ENCODE peak calls at places on chromosomes 2 and 18, in ten cellular contexts. One of them, this sample, is unnamed.

GRCh38 chr2:71546777-71547281 is 93.5 kb downstream of the DYSF start:
- DNase-seq in NCI-H82: no peak
- DNase-seq in NCI-H1092 treated with DMSO at 0.1 percent for 48 hours: no peak
- DNase-seq in colonic mucosa: no peak
- DNase-seq in cerebellar cortex: no peak
- DNase-seq in tibial artery: no peak
- DNase-seq in stimulated activated CD4-positive, alpha-beta T cell treated with anti-CD3 and anti-CD28 coated beads, Interleukin-12 subunit alpha, Interleukin-12 subunit beta, amount 100 ng/mL, for 4 hours: no peak
- DNase-seq in Karpas-422: no peak
- DNase-seq in NCI-H774: no peak
- DNase-seq in HS-27A: no peak
- DNase-seq in this sample: no peak

GRCh38 chr18:3889803-3890202 is 439.8 kb downstream of the TGIF1 start:
- DNase-seq in stimulated activated CD4-positive, alpha-beta T cell treated with anti-CD3 and anti-CD28 coated beads, Interleukin-12 subunit alpha, Interleukin-12 subunit beta, amount 100 ng/mL, for 4 hours: no peak
- DNase-seq in HS-27A: peak; percentile 71
- DNase-seq in NCI-H1092 treated with DMSO at 0.1 percent for 48 hours: no peak
- DNase-seq in NCI-H82: no peak
- DNase-seq in cerebellar cortex: no peak
- DNase-seq in colonic mucosa: no peak
- DNase-seq in NCI-H774: no peak
- DNase-seq in tibial artery: no peak
- DNase-seq in Karpas-422: no peak
- DNase-seq in this sample: no peak

GRCh38 chr18:63157293-63158011 is 162.1 kb downstream of the BCL2 start:
- DNase-seq in NCI-H1092 treated with DMSO at 0.1 percent for 48 hours: peak; percentile 29
- DNase-seq in stimulated activated CD4-positive, alpha-beta T cell treated with anti-CD3 and anti-CD28 coated beads, Interleukin-12 subunit alpha, Interleukin-12 subunit beta, amount 100 ng/mL, for 4 hours: no peak
- DNase-seq in colonic mucosa: no peak
- DNase-seq in NCI-H82: no peak
- DNase-seq in tibial artery: no peak
- DNase-seq in HS-27A: no peak
- DNase-seq in Karpas-422: peak; percentile 59
- DNase-seq in cerebellar cortex: no peak
- DNase-seq in NCI-H774: peak; percentile 52
- DNase-seq in this sample: no peak

GRCh38 chr18:79517322-79517721 is 121.6 kb downstream of the NFATC1 start:
- DNase-seq in cerebellar cortex: no peak
- DNase-seq in NCI-H1092 treated with DMSO at 0.1 percent for 48 hours: no peak
- DNase-seq in colonic mucosa: peak; percentile 17
- DNase-seq in NCI-H82: no peak
- DNase-seq in Karpas-422: no peak
- DNase-seq in NCI-H774: no peak
- DNase-seq in HS-27A: no peak
- DNase-seq in tibial artery: no peak
- DNase-seq in stimulated activated CD4-positive, alpha-beta T cell treated with anti-CD3 and anti-CD28 coated beads, Interleukin-12 subunit alpha, Interleukin-12 subunit beta, amount 100 ng/mL, for 4 hours: peak; percentile 43
- DNase-seq in this sample: no peak

GRCh38 chr2:76157531-76157930 is 446.8 kb upstream of the GCFC2 start:
- DNase-seq in cerebellar cortex: no peak
- DNase-seq in NCI-H774: no peak
- DNase-seq in colonic mucosa: no peak
- DNase-seq in NCI-H1092 treated with DMSO at 0.1 percent for 48 hours: no peak
- DNase-seq in Karpas-422: no peak
- DNase-seq in stimulated activated CD4-positive, alpha-beta T cell treated with anti-CD3 and anti-CD28 coated beads, Interleukin-12 subunit alpha, Interleukin-12 subunit beta, amount 100 ng/mL, for 4 hours: no peak
- DNase-seq in tibial artery: no peak
- DNase-seq in HS-27A: no peak
- DNase-seq in NCI-H82: no peak
- DNase-seq in this sample: no peak

GRCh38 chr2:134897932-134898331 is 20.7 kb upstream of the CCNT2 start:
- DNase-seq in colonic mucosa: no peak
- DNase-seq in NCI-H774: no peak
- DNase-seq in stimulated activated CD4-positive, alpha-beta T cell treated with anti-CD3 and anti-CD28 coated beads, Interleukin-12 subunit alpha, Interleukin-12 subunit beta, amount 100 ng/mL, for 4 hours: no peak
- DNase-seq in cerebellar cortex: peak; percentile 44
- DNase-seq in NCI-H82: peak; percentile 7
- DNase-seq in Karpas-422: peak; percentile 79
- DNase-seq in NCI-H1092 treated with DMSO at 0.1 percent for 48 hours: peak; percentile 3
- DNase-seq in tibial artery: no peak
- DNase-seq in HS-27A: no peak
- DNase-seq in this sample: no peak

GRCh38 chr18:79798999-79799370 is 1.2 kb downstream of the KCNG2 start:
- DNase-seq in NCI-H82: peak; percentile 16
- DNase-seq in NCI-H774: no peak
- DNase-seq in tibial artery: no peak
- DNase-seq in stimulated activated CD4-positive, alpha-beta T cell treated with anti-CD3 and anti-CD28 coated beads, Interleukin-12 subunit alpha, Interleukin-12 subunit beta, amount 100 ng/mL, for 4 hours: no peak
- DNase-seq in colonic mucosa: no peak
- DNase-seq in HS-27A: no peak
- DNase-seq in cerebellar cortex: no peak
- DNase-seq in NCI-H1092 treated with DMSO at 0.1 percent for 48 hours: peak; percentile 15
- DNase-seq in Karpas-422: no peak
- DNase-seq in this sample: no peak

GRCh38 chr18:49059028-49059670 is 108.4 kb upstream of the SMAD7 start:
- DNase-seq in colonic mucosa: no peak
- DNase-seq in stimulated activated CD4-positive, alpha-beta T cell treated with anti-CD3 and anti-CD28 coated beads, Interleukin-12 subunit alpha, Interleukin-12 subunit beta, amount 100 ng/mL, for 4 hours: no peak
- DNase-seq in cerebellar cortex: no peak
- DNase-seq in NCI-H82: peak; percentile 24
- DNase-seq in HS-27A: no peak
- DNase-seq in Karpas-422: peak; percentile 54
- DNase-seq in tibial artery: no peak
- DNase-seq in NCI-H1092 treated with DMSO at 0.1 percent for 48 hours: no peak
- DNase-seq in NCI-H774: no peak
- DNase-seq in this sample: no peak

GRCh38 chr2:55148269-55148668 is 83.8 kb downstream of the CLHC1 start:
- DNase-seq in HS-27A: no peak
- DNase-seq in Karpas-422: no peak
- DNase-seq in NCI-H82: no peak
- DNase-seq in colonic mucosa: no peak
- DNase-seq in stimulated activated CD4-positive, alpha-beta T cell treated with anti-CD3 and anti-CD28 coated beads, Interleukin-12 subunit alpha, Interleukin-12 subunit beta, amount 100 ng/mL, for 4 hours: no peak
- DNase-seq in tibial artery: no peak
- DNase-seq in cerebellar cortex: no peak
- DNase-seq in NCI-H774: peak; percentile 35
- DNase-seq in NCI-H1092 treated with DMSO at 0.1 percent for 48 hours: no peak
- DNase-seq in this sample: peak; percentile 62

GRCh38 chr2:45651415-45652089 is at the start of gene PRKCE:
- DNase-seq in NCI-H82: peak; percentile 39
- DNase-seq in NCI-H774: no peak
- DNase-seq in Karpas-422: peak; percentile 79
- DNase-seq in cerebellar cortex: peak; percentile 44
- DNase-seq in HS-27A: no peak
- DNase-seq in NCI-H1092 treated with DMSO at 0.1 percent for 48 hours: no peak
- DNase-seq in tibial artery: peak; percentile 73
- DNase-seq in stimulated activated CD4-positive, alpha-beta T cell treated with anti-CD3 and anti-CD28 coated beads, Interleukin-12 subunit alpha, Interleukin-12 subunit beta, amount 100 ng/mL, for 4 hours: peak; percentile 59
- DNase-seq in colonic mucosa: peak; percentile 75
- DNase-seq in this sample: no peak

GRCh38 chr2:101776172-101777043 is 78.9 kb downstream of the MAP4K4 start:
- DNase-seq in cerebellar cortex: peak; percentile 49
- DNase-seq in NCI-H774: no peak
- DNase-seq in NCI-H82: peak; percentile 37
- DNase-seq in tibial artery: no peak
- DNase-seq in colonic mucosa: no peak
- DNase-seq in NCI-H1092 treated with DMSO at 0.1 percent for 48 hours: no peak
- DNase-seq in stimulated activated CD4-positive, alpha-beta T cell treated with anti-CD3 and anti-CD28 coated beads, Interleukin-12 subunit alpha, Interleukin-12 subunit beta, amount 100 ng/mL, for 4 hours: no peak
- DNase-seq in HS-27A: no peak
- DNase-seq in Karpas-422: no peak
- DNase-seq in this sample: no peak

GRCh38 chr2:219520079-219520478 is 5.8 kb downstream of the ASIC4 start:
- DNase-seq in HS-27A: no peak
- DNase-seq in colonic mucosa: no peak
- DNase-seq in NCI-H774: no peak
- DNase-seq in NCI-H82: peak; percentile 92
- DNase-seq in stimulated activated CD4-positive, alpha-beta T cell treated with anti-CD3 and anti-CD28 coated beads, Interleukin-12 subunit alpha, Interleukin-12 subunit beta, amount 100 ng/mL, for 4 hours: no peak
- DNase-seq in tibial artery: no peak
- DNase-seq in Karpas-422: no peak
- DNase-seq in NCI-H1092 treated with DMSO at 0.1 percent for 48 hours: no peak
- DNase-seq in cerebellar cortex: no peak
- DNase-seq in this sample: no peak

GRCh38 chr2:152609174-152609573 is 108.1 kb downstream of the PRPF40A start:
- DNase-seq in NCI-H1092 treated with DMSO at 0.1 percent for 48 hours: no peak
- DNase-seq in Karpas-422: no peak
- DNase-seq in HS-27A: no peak
- DNase-seq in tibial artery: no peak
- DNase-seq in stimulated activated CD4-positive, alpha-beta T cell treated with anti-CD3 and anti-CD28 coated beads, Interleukin-12 subunit alpha, Interleukin-12 subunit beta, amount 100 ng/mL, for 4 hours: no peak
- DNase-seq in NCI-H774: no peak
- DNase-seq in cerebellar cortex: no peak
- DNase-seq in colonic mucosa: no peak
- DNase-seq in NCI-H82: no peak
- DNase-seq in this sample: no peak

GRCh38 chr18:57002627-57003026 is 144.3 kb upstream of the BOD1L2 start:
- DNase-seq in NCI-H82: no peak
- DNase-seq in cerebellar cortex: peak; percentile 25
- DNase-seq in NCI-H1092 treated with DMSO at 0.1 percent for 48 hours: peak; percentile 90
- DNase-seq in HS-27A: no peak
- DNase-seq in stimulated activated CD4-positive, alpha-beta T cell treated with anti-CD3 and anti-CD28 coated beads, Interleukin-12 subunit alpha, Interleukin-12 subunit beta, amount 100 ng/mL, for 4 hours: no peak
- DNase-seq in colonic mucosa: no peak
- DNase-seq in Karpas-422: no peak
- DNase-seq in tibial artery: no peak
- DNase-seq in NCI-H774: peak; percentile 6
- DNase-seq in this sample: no peak

GRCh38 chr2:42984081-42984480 is 191.7 kb upstream of the HAAO start:
- DNase-seq in Karpas-422: no peak
- DNase-seq in cerebellar cortex: no peak
- DNase-seq in HS-27A: no peak
- DNase-seq in NCI-H82: peak; percentile 75
- DNase-seq in colonic mucosa: no peak
- DNase-seq in stimulated activated CD4-positive, alpha-beta T cell treated with anti-CD3 and anti-CD28 coated beads, Interleukin-12 subunit alpha, Interleukin-12 subunit beta, amount 100 ng/mL, for 4 hours: no peak
- DNase-seq in NCI-H1092 treated with DMSO at 0.1 percent for 48 hours: no peak
- DNase-seq in NCI-H774: no peak
- DNase-seq in tibial artery: no peak
- DNase-seq in this sample: peak; percentile 38

GRCh38 chr2:170845343-170845742 is 28.7 kb downstream of the GAD1 start:
- DNase-seq in stimulated activated CD4-positive, alpha-beta T cell treated with anti-CD3 and anti-CD28 coated beads, Interleukin-12 subunit alpha, Interleukin-12 subunit beta, amount 100 ng/mL, for 4 hours: no peak
- DNase-seq in NCI-H1092 treated with DMSO at 0.1 percent for 48 hours: no peak
- DNase-seq in NCI-H82: peak; percentile 61
- DNase-seq in cerebellar cortex: no peak
- DNase-seq in tibial artery: no peak
- DNase-seq in Karpas-422: peak; percentile 69
- DNase-seq in NCI-H774: no peak
- DNase-seq in HS-27A: no peak
- DNase-seq in colonic mucosa: no peak
- DNase-seq in this sample: no peak

GRCh38 chr2:213664817-213665216 is 380.6 kb downstream of the SPAG16 start:
- DNase-seq in Karpas-422: no peak
- DNase-seq in tibial artery: no peak
- DNase-seq in stimulated activated CD4-positive, alpha-beta T cell treated with anti-CD3 and anti-CD28 coated beads, Interleukin-12 subunit alpha, Interleukin-12 subunit beta, amount 100 ng/mL, for 4 hours: no peak
- DNase-seq in NCI-H82: no peak
- DNase-seq in NCI-H1092 treated with DMSO at 0.1 percent for 48 hours: no peak
- DNase-seq in HS-27A: no peak
- DNase-seq in colonic mucosa: no peak
- DNase-seq in cerebellar cortex: no peak
- DNase-seq in NCI-H774: no peak
- DNase-seq in this sample: no peak

GRCh38 chr2:233700028-233700635 is 7.4 kb downstream of the UGT1A6 start:
- DNase-seq in NCI-H82: no peak
- DNase-seq in NCI-H774: no peak
- DNase-seq in tibial artery: no peak
- DNase-seq in HS-27A: no peak
- DNase-seq in Karpas-422: no peak
- DNase-seq in NCI-H1092 treated with DMSO at 0.1 percent for 48 hours: no peak
- DNase-seq in cerebellar cortex: no peak
- DNase-seq in colonic mucosa: no peak
- DNase-seq in stimulated activated CD4-positive, alpha-beta T cell treated with anti-CD3 and anti-CD28 coated beads, Interleukin-12 subunit alpha, Interleukin-12 subunit beta, amount 100 ng/mL, for 4 hours: no peak
- DNase-seq in this sample: no peak

GRCh38 chr18:25467226-25468065 is 115.5 kb upstream of the ZNF521 start:
- DNase-seq in stimulated activated CD4-positive, alpha-beta T cell treated with anti-CD3 and anti-CD28 coated beads, Interleukin-12 subunit alpha, Interleukin-12 subunit beta, amount 100 ng/mL, for 4 hours: no peak
- DNase-seq in NCI-H82: peak; percentile 74
- DNase-seq in tibial artery: peak; percentile 31
- DNase-seq in NCI-H774: no peak
- DNase-seq in NCI-H1092 treated with DMSO at 0.1 percent for 48 hours: no peak
- DNase-seq in HS-27A: peak; percentile 59
- DNase-seq in colonic mucosa: no peak
- DNase-seq in cerebellar cortex: no peak
- DNase-seq in Karpas-422: no peak
- DNase-seq in this sample: no peak

GRCh38 chr2:120935339-120936313 is 200.0 kb downstream of the GLI2 start:
- DNase-seq in NCI-H1092 treated with DMSO at 0.1 percent for 48 hours: no peak
- DNase-seq in NCI-H774: no peak
- DNase-seq in colonic mucosa: peak; percentile 71
- DNase-seq in NCI-H82: no peak
- DNase-seq in cerebellar cortex: no peak
- DNase-seq in tibial artery: no peak
- DNase-seq in HS-27A: peak; percentile 96
- DNase-seq in stimulated activated CD4-positive, alpha-beta T cell treated with anti-CD3 and anti-CD28 coated beads, Interleukin-12 subunit alpha, Interleukin-12 subunit beta, amount 100 ng/mL, for 4 hours: no peak
- DNase-seq in Karpas-422: no peak
- DNase-seq in this sample: no peak

GRCh38 chr2:47510745-47511144 is 107.8 kb downstream of the MSH2 start:
- DNase-seq in NCI-H1092 treated with DMSO at 0.1 percent for 48 hours: no peak
- DNase-seq in stimulated activated CD4-positive, alpha-beta T cell treated with anti-CD3 and anti-CD28 coated beads, Interleukin-12 subunit alpha, Interleukin-12 subunit beta, amount 100 ng/mL, for 4 hours: no peak
- DNase-seq in colonic mucosa: no peak
- DNase-seq in NCI-H82: peak; percentile 24
- DNase-seq in HS-27A: no peak
- DNase-seq in NCI-H774: no peak
- DNase-seq in cerebellar cortex: peak; percentile 49
- DNase-seq in tibial artery: no peak
- DNase-seq in Karpas-422: no peak
- DNase-seq in this sample: no peak

GRCh38 chr2:223815186-223815883 is 22.0 kb downstream of the AP1S3 start:
- DNase-seq in HS-27A: peak; percentile 42
- DNase-seq in NCI-H82: no peak
- DNase-seq in NCI-H1092 treated with DMSO at 0.1 percent for 48 hours: no peak
- DNase-seq in NCI-H774: no peak
- DNase-seq in stimulated activated CD4-positive, alpha-beta T cell treated with anti-CD3 and anti-CD28 coated beads, Interleukin-12 subunit alpha, Interleukin-12 subunit beta, amount 100 ng/mL, for 4 hours: no peak
- DNase-seq in Karpas-422: no peak
- DNase-seq in colonic mucosa: no peak
- DNase-seq in tibial artery: no peak
- DNase-seq in cerebellar cortex: no peak
- DNase-seq in this sample: no peak

GRCh38 chr18:59079264-59079972 is 60.3 kb upstream of the SEC11C start:
- DNase-seq in Karpas-422: no peak
- DNase-seq in stimulated activated CD4-positive, alpha-beta T cell treated with anti-CD3 and anti-CD28 coated beads, Interleukin-12 subunit alpha, Interleukin-12 subunit beta, amount 100 ng/mL, for 4 hours: no peak
- DNase-seq in colonic mucosa: no peak
- DNase-seq in cerebellar cortex: no peak
- DNase-seq in HS-27A: peak; percentile 23
- DNase-seq in tibial artery: no peak
- DNase-seq in NCI-H774: peak; percentile 82
- DNase-seq in NCI-H82: peak; percentile 67
- DNase-seq in NCI-H1092 treated with DMSO at 0.1 percent for 48 hours: peak; percentile 83
- DNase-seq in this sample: no peak

GRCh38 chr18:75063196-75063595 is 145.7 kb downstream of the PTGR3 start:
- DNase-seq in cerebellar cortex: no peak
- DNase-seq in HS-27A: no peak
- DNase-seq in colonic mucosa: no peak
- DNase-seq in NCI-H1092 treated with DMSO at 0.1 percent for 48 hours: no peak
- DNase-seq in Karpas-422: no peak
- DNase-seq in NCI-H774: no peak
- DNase-seq in stimulated activated CD4-positive, alpha-beta T cell treated with anti-CD3 and anti-CD28 coated beads, Interleukin-12 subunit alpha, Interleukin-12 subunit beta, amount 100 ng/mL, for 4 hours: no peak
- DNase-seq in NCI-H82: no peak
- DNase-seq in tibial artery: no peak
- DNase-seq in this sample: no peak

GRCh38 chr2:16767789-16768188 is 102.2 kb upstream of the CYRIA start:
- DNase-seq in HS-27A: no peak
- DNase-seq in tibial artery: no peak
- DNase-seq in NCI-H774: no peak
- DNase-seq in stimulated activated CD4-positive, alpha-beta T cell treated with anti-CD3 and anti-CD28 coated beads, Interleukin-12 subunit alpha, Interleukin-12 subunit beta, amount 100 ng/mL, for 4 hours: no peak
- DNase-seq in NCI-H1092 treated with DMSO at 0.1 percent for 48 hours: no peak
- DNase-seq in NCI-H82: no peak
- DNase-seq in Karpas-422: no peak
- DNase-seq in colonic mucosa: no peak
- DNase-seq in cerebellar cortex: no peak
- DNase-seq in this sample: no peak

GRCh38 chr2:120669121-120669952 is 66.3 kb upstream of the GLI2 start:
- DNase-seq in colonic mucosa: no peak
- DNase-seq in tibial artery: no peak
- DNase-seq in cerebellar cortex: no peak
- DNase-seq in NCI-H774: peak; percentile 9
- DNase-seq in Karpas-422: peak; percentile 54
- DNase-seq in NCI-H82: peak; percentile 73
- DNase-seq in NCI-H1092 treated with DMSO at 0.1 percent for 48 hours: peak; percentile 18
- DNase-seq in stimulated activated CD4-positive, alpha-beta T cell treated with anti-CD3 and anti-CD28 coated beads, Interleukin-12 subunit alpha, Interleukin-12 subunit beta, amount 100 ng/mL, for 4 hours: no peak
- DNase-seq in HS-27A: no peak
- DNase-seq in this sample: no peak

GRCh38 chr2:240820607-240821428 is 799 bp upstream of the KIF1A start:
- DNase-seq in cerebellar cortex: no peak
- DNase-seq in colonic mucosa: no peak
- DNase-seq in NCI-H1092 treated with DMSO at 0.1 percent for 48 hours: peak; percentile 72
- DNase-seq in tibial artery: no peak
- DNase-seq in HS-27A: no peak
- DNase-seq in stimulated activated CD4-positive, alpha-beta T cell treated with anti-CD3 and anti-CD28 coated beads, Interleukin-12 subunit alpha, Interleukin-12 subunit beta, amount 100 ng/mL, for 4 hours: no peak
- DNase-seq in NCI-H774: peak; percentile 66
- DNase-seq in NCI-H82: peak; percentile 81
- DNase-seq in Karpas-422: no peak
- DNase-seq in this sample: peak; percentile 76

GRCh38 chr2:82994186-82994585 is 1464.9 kb downstream of the SUCLG1 start:
- DNase-seq in NCI-H774: no peak
- DNase-seq in cerebellar cortex: no peak
- DNase-seq in colonic mucosa: no peak
- DNase-seq in Karpas-422: no peak
- DNase-seq in stimulated activated CD4-positive, alpha-beta T cell treated with anti-CD3 and anti-CD28 coated beads, Interleukin-12 subunit alpha, Interleukin-12 subunit beta, amount 100 ng/mL, for 4 hours: no peak
- DNase-seq in HS-27A: no peak
- DNase-seq in tibial artery: no peak
- DNase-seq in NCI-H82: no peak
- DNase-seq in NCI-H1092 treated with DMSO at 0.1 percent for 48 hours: no peak
- DNase-seq in this sample: no peak

This sample was measured in SK-N-DZ.